ENCODE peak calls at places on chromosomes 11 and 22, in five cellular contexts. V is choroid plexus epithelial cell, K is brain microvascular endothelial cell, U is kidney, H is cardiac fibroblast. R is an unnamed sample.
A peak's percentile ranks its signal among the peaks of the same experiment; 100 is the strongest.

GRCh38 chr11:101915811-101916291 is 471 bp downstream of the ANGPTL5 start:
- DNase-seq in K (peak; percentile 48), U (no peak), V (peak; percentile 62), H (peak; percentile 81), R (peak; percentile 56)

GRCh38 chr11:102886999-102887398 is 12.2 kb upstream of the MMP12 start:
- DNase-seq in K (no peak), H (peak; percentile 32), V (no peak), U (no peak), R (no peak)

GRCh38 chr11:11451501-11452005 is 98.5 kb upstream of the CSNK2A3 start:
- DNase-seq in U (no peak), H (no peak), V (no peak), K (no peak), R (no peak)

GRCh38 chr11:19474954-19475811 is 234.4 kb upstream of the E2F8 start:
- DNase-seq in V (no peak), K (no peak), U (no peak), H (no peak), R (no peak)

GRCh38 chr11:10653242-10653641 is 40.3 kb downstream of the IRAG1 start:
- DNase-seq in U (no peak), H (no peak), V (no peak), K (no peak), R (no peak)

GRCh38 chr11:91922846-91923245 is 301.8 kb upstream of the FAT3 start:
- DNase-seq in U (no peak), H (no peak), V (no peak), K (no peak), R (no peak)

GRCh38 chr11:36619502-36619901 is 21.5 kb upstream of the RAG2 start:
- DNase-seq in K (no peak), H (peak; percentile 8), U (no peak), V (peak; percentile 10), R (peak; percentile 9)

GRCh38 chr11:14449302-14449714 is 50.3 kb downstream of the COPB1 start:
- DNase-seq in V (peak; percentile 14), K (peak; percentile 28), H (peak; percentile 29), U (no peak), R (no peak)

GRCh38 chr22:29641781-29642355 is 38.4 kb downstream of the NF2 start:
- DNase-seq in K (no peak), V (no peak), H (no peak), U (no peak), R (no peak)

GRCh38 chr22:27409299-27409698 is 392.3 kb downstream of the MN1 start:
- DNase-seq in H (no peak), U (no peak), K (no peak), V (peak; percentile 44), R (no peak)
- TF ChIP-seq CTCF in H (no peak), U (no peak), K (peak; percentile 51), V (peak; percentile 46), R (peak; percentile 34)

GRCh38 chr11:70590356-70590991 is 192.1 kb downstream of the CTTN start:
- DNase-seq in V (no peak), U (peak; percentile 10), H (no peak), K (no peak), R (no peak)
- H3K4me3 ChIP-seq in V (no peak overlapping the region), U (no peak overlapping the region), H (no peak overlapping the region), K (no peak overlapping the region), R (no peak overlapping the region)

GRCh38 chr11:122679441-122679840 is 23.9 kb downstream of the UBASH3B start:
- DNase-seq in H (no peak), V (no peak), U (no peak), K (no peak), R (no peak)

GRCh38 chr11:122673706-122674105 is 18.2 kb downstream of the UBASH3B start:
- DNase-seq in H (peak; percentile 51), V (peak; percentile 76), K (no peak), U (no peak), R (no peak)

GRCh38 chr11:122677256-122677655 is 21.7 kb downstream of the UBASH3B start:
- DNase-seq in V (no peak), K (no peak), U (no peak), H (no peak), R (no peak)

GRCh38 chr11:122678406-122678805 is 22.9 kb downstream of the UBASH3B start:
- DNase-seq in K (no peak), U (no peak), H (no peak), V (no peak), R (no peak)

DNA sequence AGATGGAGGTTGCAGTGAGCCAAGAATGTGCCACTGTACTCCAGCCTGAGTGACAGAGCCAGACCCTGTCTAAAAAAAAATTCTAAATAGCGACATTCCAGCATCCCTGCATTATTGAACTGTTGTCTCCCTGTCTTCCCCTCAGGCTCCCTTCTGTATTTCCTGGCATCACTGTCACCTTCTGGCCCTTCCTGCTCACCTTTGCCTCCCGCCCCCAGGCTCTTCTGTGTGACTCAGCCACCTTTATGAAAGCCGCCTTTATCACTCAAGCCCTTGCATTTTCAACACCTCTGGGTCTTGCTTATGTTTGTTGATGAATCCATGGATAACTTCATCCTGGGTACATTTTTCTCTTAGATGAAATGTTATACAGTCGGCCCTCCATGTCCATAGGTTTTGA is 21.1 kb downstream of the UBASH3B start:
- DNase-seq in V (no peak), U (no peak), K (no peak), H (no peak), R (no peak)
- TF ChIP-seq CTCF in V (no peak), U (no peak), K (no peak), H (no peak), R (no peak)

DNA sequence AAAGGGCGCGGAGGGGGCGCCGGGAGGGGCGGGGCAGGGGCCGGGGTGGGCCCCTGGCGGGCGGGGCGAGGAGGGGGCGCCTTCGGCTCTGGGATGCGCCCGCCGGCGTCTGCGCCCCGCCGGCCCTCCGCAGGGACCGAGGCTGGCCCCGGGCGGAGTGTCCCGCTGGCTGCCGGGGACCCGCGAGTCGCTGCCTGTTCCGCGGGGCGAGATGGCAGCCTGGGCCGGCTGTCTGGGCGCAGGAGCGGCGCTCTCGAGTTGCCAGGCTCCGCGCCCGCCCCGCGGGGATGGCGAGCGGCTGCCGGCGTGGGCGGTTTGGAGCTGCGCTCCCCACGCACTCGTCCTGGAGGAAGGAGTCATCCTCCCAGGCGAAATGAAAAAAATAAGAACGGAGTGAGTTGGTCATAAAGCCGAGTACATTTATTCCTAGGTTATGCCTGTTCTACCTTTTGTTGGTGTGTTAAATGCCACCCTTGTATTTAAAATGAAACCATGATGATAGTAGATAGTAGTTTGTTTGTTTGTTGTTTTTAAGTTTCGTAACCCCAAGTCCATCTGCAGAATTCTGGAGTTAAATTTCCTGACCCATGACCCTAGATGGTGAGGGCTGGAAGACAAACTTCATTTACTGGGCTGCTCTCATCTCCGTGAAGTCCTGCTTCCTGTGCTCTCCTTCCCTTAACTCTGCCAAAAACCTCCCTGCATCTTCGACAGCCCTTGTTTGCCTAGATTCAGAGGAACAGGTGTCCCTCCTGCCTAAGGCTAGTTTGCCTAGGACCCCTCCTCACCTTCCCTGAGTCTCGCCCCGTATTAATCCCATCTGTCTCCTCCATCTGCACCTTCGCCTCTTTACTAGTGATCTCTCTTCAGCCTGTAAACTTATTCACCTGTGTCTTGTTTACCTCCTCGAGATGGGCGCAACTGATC is 32.8 kb downstream of the EIF3F start:
- DNase-seq in V (peak; percentile 5), H (peak; percentile 23), U (peak; percentile 77), K (no peak), R (peak; percentile 9)
- H3K4me3 ChIP-seq in V (peak overlapping the region; percentile 57), H (peak overlapping the region; percentile 58), U (peak overlapping the region; percentile 70), K (peak overlapping the region; percentile 62), R (peak overlapping the region; percentile 47)

DNA sequence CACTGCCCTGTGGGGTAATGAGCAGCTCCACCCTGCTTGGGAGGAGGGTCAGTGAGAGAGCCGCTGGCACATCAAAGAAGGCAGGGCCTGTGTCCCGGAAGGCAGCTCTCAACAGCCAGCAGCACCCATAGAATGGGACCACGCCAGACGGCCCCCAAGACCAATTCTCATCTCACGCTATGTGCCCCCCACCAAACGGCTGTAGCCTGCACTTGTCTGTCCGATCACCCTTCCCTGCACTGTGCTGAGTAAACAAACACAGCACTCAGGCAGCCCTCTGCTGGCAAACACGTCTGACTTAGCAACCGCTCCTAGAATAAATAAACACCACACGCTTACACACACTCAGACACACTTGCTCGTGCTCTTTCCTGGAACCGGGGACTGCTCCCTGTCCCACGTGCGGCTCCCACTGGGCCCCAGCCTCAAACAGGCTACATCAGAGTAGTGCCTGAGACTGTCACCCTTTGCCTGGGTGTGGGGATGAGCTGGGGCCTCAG is 53.2 kb upstream of the CDON start:
- DNase-seq in K (peak; percentile 68), H (peak; percentile 44), U (peak; percentile 85), V (peak; percentile 90), R (peak; percentile 78)
- TF ChIP-seq CTCF in K (peak; percentile 49), H (no peak), U (peak; percentile 42), V (peak; percentile 59), R (peak; percentile 36)

GRCh38 chr22:31083377-31083768 is 2.3 kb downstream of the SMTN start:
- DNase-seq in K (no peak), V (no peak), H (no peak), U (peak; percentile 80), R (no peak)
- H3K4me3 ChIP-seq in K (peak overlapping the region; percentile 97), V (peak overlapping the region; percentile 13), H (no peak overlapping the region), U (peak overlapping the region; percentile 88), R (no peak overlapping the region)